ENCODE peak calls at places on chromosomes 11 and 22, in four cellular contexts. O is thoracic aorta, E is pancreas, M is endodermal cell. G is an unnamed sample. For H3K9me3, the result is how much of the 10 kb centered on the place peaks cover.

GRCh38 chr22:49609207-49609876 is 218.3 kb downstream of the BRD1 start:
- DNase-seq in M (no peak), O (no peak), E (no peak), G (no peak)

GRCh38 chr11:129946256-129946655 is 50.9 kb upstream of the NFRKB start:
- DNase-seq in O (no peak), M (no peak), E (no peak), G (no peak)

GRCh38 chr11:107743161-107743560 is 31.3 kb upstream of the SLN start:
- DNase-seq in E (no peak), O (no peak), M (no peak), G (peak)

GRCh38 chr11:117866526-117866925 is 9.9 kb downstream of the FXYD6 start:
- DNase-seq in M (no peak), O (no peak), E (no peak), G (no peak)

GRCh38 chr11:61777234-61778090 is 14.9 kb downstream of the TMEM258 start:
- DNase-seq in M (peak), O (no peak), E (peak), G (no peak)

GRCh38 chr11:124839051-124839971 is 25.9 kb upstream of the ROBO3 start:
- DNase-seq in E (no peak), O (no peak), M (peak), G (peak)

GRCh38 chr11:30153008-30153407 is 77.8 kb upstream of the FSHB start:
- DNase-seq in O (no peak), E (no peak), M (no peak), G (no peak)

GRCh38 chr22:50470491-50470890 is 4.3 kb downstream of the SBF1 start:
- DNase-seq in O (no peak), E (no peak), M (no peak), G (no peak)

GRCh38 chr22:18118345-18118915 is 7.8 kb downstream of the TUBA8 start:
- DNase-seq in E (no peak), O (no peak), M (no peak), G (no peak)

GRCh38 chr11:112856591-112856990 is 104.6 kb upstream of the NCAM1 start:
- DNase-seq in O (no peak), M (no peak), E (no peak), G (no peak)

GRCh38 chr11:2666828-2667570 is 32.8 kb downstream of the KCNQ1OT1 start:
- DNase-seq in E (peak), M (peak), O (no peak), G (peak)

GRCh38 chr22:48799227-48799970 is 1028.3 kb downstream of the BRD1 start:
- DNase-seq in M (no peak), O (no peak), E (no peak), G (no peak)

GRCh38 chr11:130528862-130529261 is 80.4 kb downstream of the ADAMTS15 start:
- DNase-seq in O (no peak), E (no peak), M (peak), G (no peak)

GRCh38 chr11:13869404-13869886 is 93.1 kb upstream of the SPON1 start:
- DNase-seq in M (no peak), O (no peak), E (no peak), G (no peak)

GRCh38 chr22:45630436-45630835 is 41.2 kb upstream of the ATXN10 start:
- DNase-seq in M (no peak), E (no peak), O (no peak), G (no peak)

GRCh38 chr11:16758382-16759024 is 20.1 kb downstream of the C11orf58 start:
- DNase-seq in M (no peak), O (no peak), E (no peak), G (no peak)

GRCh38 chr11:9755561-9755960 is 91.7 kb downstream of the SWAP70 start:
- DNase-seq in E (no peak), M (no peak), O (no peak), G (no peak)

GRCh38 chr11:9752091-9752490 is 88.2 kb downstream of the SWAP70 start:
- DNase-seq in E (peak), M (no peak), O (no peak), G (no peak)

GRCh38 chr11:9753031-9753430 is 89.2 kb downstream of the SWAP70 start:
- DNase-seq in O (no peak), E (no peak), M (no peak), G (no peak)

GRCh38 chr11:9756461-9756860 is 92.6 kb downstream of the SWAP70 start:
- DNase-seq in M (no peak), E (no peak), O (no peak), G (no peak)

GRCh38 chr11:9754041-9754471 is 90.2 kb downstream of the SWAP70 start:
- DNase-seq in M (no peak), O (no peak), E (no peak), G (no peak)
- TF ChIP-seq CTCF in M (no peak), O (no peak), E (no peak), G (no peak)

GRCh38 chr11:31816467-31817053 is 5.4 kb upstream of the PAX6 start:
- DNase-seq in M (peak), E (no peak), O (no peak), G (no peak)
- H3K9me3 ChIP-seq in M (under half), E (under half), O (under half), G (under half)

DNA sequence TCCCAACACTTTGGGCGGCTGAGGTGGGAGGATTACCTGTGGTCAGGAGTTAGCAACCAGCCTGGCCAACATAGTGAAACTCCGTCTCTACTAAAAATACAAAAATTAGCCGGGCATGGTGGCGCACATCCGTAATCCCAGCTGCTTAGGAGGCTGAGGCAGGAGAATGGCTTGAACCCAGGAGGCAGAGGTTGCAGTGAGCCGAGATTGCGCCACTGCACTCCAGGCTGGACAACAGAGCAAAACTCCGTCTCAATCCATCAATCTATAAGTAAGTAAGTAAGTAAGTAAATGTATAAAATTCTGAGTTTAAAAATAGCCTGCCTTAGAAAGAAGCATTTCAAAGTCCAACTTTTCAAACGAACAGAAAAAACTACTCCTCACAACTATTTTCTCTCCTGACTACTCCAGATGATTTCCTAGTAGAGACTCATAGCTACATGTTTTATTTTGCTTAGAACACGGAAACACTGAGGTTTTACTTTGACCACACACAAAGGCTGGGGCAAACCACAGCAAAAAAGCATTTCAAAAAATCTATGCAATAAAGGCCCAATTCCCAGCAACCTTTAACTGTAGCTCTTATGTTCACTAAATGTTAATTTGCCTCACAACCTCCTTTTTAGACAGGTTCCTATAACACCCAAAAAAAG is 16.3 kb downstream of the SPTY2D1 start:
- DNase-seq in M (no peak), E (no peak), O (no peak), G (no peak)
- H3K4me3 ChIP-seq in M (no peak), E (no peak), O (peak), G (no peak)

DNA sequence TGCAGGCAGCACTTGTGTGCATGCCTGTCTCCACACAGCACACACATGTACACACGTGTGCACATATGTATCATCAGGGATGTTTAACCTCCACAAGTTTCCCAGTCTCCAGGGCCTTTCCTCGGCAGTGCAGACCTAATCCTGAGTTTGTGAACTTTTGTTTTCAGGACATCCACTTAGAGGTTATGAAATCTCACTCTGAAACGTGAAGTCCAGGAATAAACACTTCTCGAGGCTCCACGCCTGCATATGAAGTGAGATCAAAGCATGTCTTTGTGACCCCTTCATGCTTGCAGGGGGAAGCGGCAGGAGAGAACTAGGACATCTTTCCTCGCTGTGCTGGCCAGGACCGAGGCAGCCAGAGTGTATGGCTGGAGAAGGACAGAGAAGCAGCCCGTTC is 3.1 kb downstream of the SHISAL1 start:
- DNase-seq in O (no peak), E (no peak), M (no peak), G (no peak)
- TF ChIP-seq CTCF in O (no peak), E (no peak), M (no peak), G (no peak)

GRCh38 chr11:50044647-50045046 is 12.0 kb downstream of the OR4C45 start:
- DNase-seq in E (no peak), M (no peak), O (no peak), G (no peak)
- H3K9me3 ChIP-seq in E (under half), M (half or more), O (under half), G (under half)